ENCODE peak calls at places on chromosomes 2 and 18, in six cellular contexts. L, I, A, F, E and N are unnamed samples.

GRCh38 chr2:98759338-98759737 is 28.4 kb upstream of the MGAT4A start:
- DNase-seq in L (no peak), I (no peak), A (no peak), F (no peak), E (no peak), N (no peak)

GRCh38 chr2:197851451-197851850 is 47.1 kb downstream of the PLCL1 start:
- DNase-seq in L (no peak), I (no peak), A (no peak), F (no peak), E (no peak), N (no peak)

GRCh38 chr2:12428324-12428723 is 288.4 kb upstream of the TRIB2 start:
- DNase-seq in L (no peak), I (no peak), A (no peak), F (no peak), E (no peak), N (no peak)

GRCh38 chr2:164664070-164664469 is 42.8 kb upstream of the GRB14 start:
- DNase-seq in L (no peak), I (no peak), A (no peak), F (no peak), E (no peak), N (no peak)

GRCh38 chr2:211599146-211599545 is 939.5 kb downstream of the ERBB4 start:
- DNase-seq in L (no peak), I (no peak), A (no peak), F (no peak), E (no peak), N (no peak)

GRCh38 chr18:28767201-28767600 is 590.3 kb upstream of the CDH2 start:
- DNase-seq in L (no peak), I (no peak), A (no peak), F (no peak), E (no peak), N (no peak)

GRCh38 chr2:28428486-28428885 is 35.8 kb downstream of the FOSL2 start:
- DNase-seq in L (no peak), I (no peak), A (no peak), F (no peak), E (no peak), N (no peak)

GRCh38 chr2:71150082-71150816 is 19.8 kb downstream of the MPHOSPH10 start:
- DNase-seq in L (no peak), I (no peak), A (no peak), F (no peak), E (no peak), N (no peak)

GRCh38 chr2:95799490-95799889 is 192.1 kb downstream of the ANKRD36C start:
- DNase-seq in L (no peak), I (no peak), A (no peak), F (no peak), E (no peak), N (no peak)

GRCh38 chr2:202115385-202116060 is 42.5 kb downstream of the KIAA2012 start:
- DNase-seq in L (no peak), I (no peak), A (no peak), F (no peak), E (no peak), N (no peak)

GRCh38 chr2:24720310-24720709 is 72.9 kb downstream of the PTRHD1 start:
- DNase-seq in L (no peak), I (no peak), A (no peak), F (no peak), E (no peak), N (no peak)

GRCh38 chr18:23377669-23378469 is 75.2 kb upstream of the RIOK3 start:
- DNase-seq in L (no peak), I (no peak), A (no peak), F (no peak), E (no peak), N (no peak)

GRCh38 chr18:36307513-36307912 is 10.0 kb downstream of the FHOD3 start:
- DNase-seq in L (no peak), I (no peak), A (no peak), F (no peak), E (no peak), N (no peak)

GRCh38 chr2:42906115-42906556 is 113.8 kb upstream of the HAAO start:
- DNase-seq in L (no peak), I (no peak), A (no peak), F (no peak), E (no peak), N (no peak)

GRCh38 chr18:3388980-3389379 is 61.0 kb upstream of the TGIF1 start:
- DNase-seq in L (no peak), I (no peak), A (no peak), F (no peak), E (no peak), N (no peak)

GRCh38 chr2:21367421-21367820 is 243.7 kb downstream of the TDRD15 start:
- DNase-seq in L (no peak), I (no peak), A (no peak), F (no peak), E (no peak), N (no peak)

GRCh38 chr2:70161069-70161534 is 29.7 kb downstream of the C2orf42 start:
- DNase-seq in L (no peak), I (no peak), A (no peak), F (no peak), E (no peak), N (no peak)

GRCh38 chr18:33020877-33021276 is 248.1 kb upstream of the KLHL14 start:
- DNase-seq in L (no peak), I (no peak), A (no peak), F (no peak), E (no peak), N (no peak)

GRCh38 chr2:236105955-236106607 is 62.1 kb downstream of the GBX2 start:
- DNase-seq in L (no peak), I (no peak), A (no peak), F (no peak), E (no peak), N (no peak)

GRCh38 chr2:86274265-86274917 is 63.0 kb downstream of the REEP1 start:
- DNase-seq in L (no peak), I (no peak), A (no peak), F (no peak), E (no peak), N (no peak)

GRCh38 chr2:36277146-36277808 is 78.3 kb upstream of the CRIM1 start:
- DNase-seq in L (no peak), I (no peak), A (no peak), F (no peak), E (no peak), N (no peak)

GRCh38 chr2:47653909-47654789 is 128.8 kb upstream of the MSH6 start:
- DNase-seq in L (no peak), I (no peak), A (no peak), F (peak), E (no peak), N (no peak)

GRCh38 chr2:186543561-186544131 is 46.2 kb upstream of the ITGAV start:
- DNase-seq in L (no peak), I (no peak), A (no peak), F (no peak), E (no peak), N (no peak)

GRCh38 chr18:31386683-31387082 is 10.1 kb downstream of the DSG4 start:
- DNase-seq in L (no peak), I (no peak), A (no peak), F (no peak), E (no peak), N (no peak)

GRCh38 chr2:1572638-1573037 is 159.4 kb downstream of the TPO start:
- DNase-seq in L (no peak), I (no peak), A (no peak), F (no peak), E (no peak), N (no peak)

GRCh38 chr2:200225943-200226342 is 80.5 kb upstream of the SPATS2L start:
- DNase-seq in L (no peak), I (no peak), A (no peak), F (no peak), E (no peak), N (no peak)

GRCh38 chr2:236571161-236571560 is 1.5 kb downstream of the ACKR3 start:
- DNase-seq in L (no peak), I (no peak), A (no peak), F (no peak), E (no peak), N (no peak)

GRCh38 chr2:73333564-73333963 is 40.2 kb upstream of the EGR4 start:
- DNase-seq in L (no peak), I (no peak), A (no peak), F (no peak), E (no peak), N (no peak)

GRCh38 chr18:3577456-3577855 is 127.5 kb downstream of the TGIF1 start:
- DNase-seq in L (no peak), I (no peak), A (no peak), F (no peak), E (no peak), N (no peak)

GRCh38 chr2:232385660-232386489 is 7.3 kb downstream of the ALPP start:
- DNase-seq in L (no peak), I (no peak), A (no peak), F (no peak), E (no peak), N (no peak)

GRCh38 chr2:135963841-135964240 is 21.6 kb downstream of the DARS1 start:
- DNase-seq in L (no peak), I (no peak), A (no peak), F (no peak), E (no peak), N (no peak)

GRCh38 chr2:158407031-158407430 is 49.5 kb downstream of the CCDC148 start:
- DNase-seq in L (no peak), I (no peak), A (no peak), F (no peak), E (no peak), N (peak)

GRCh38 chr2:26605195-26605968 is 35.8 kb downstream of the CIB4 start:
- DNase-seq in L (no peak), I (no peak), A (no peak), F (peak), E (no peak), N (no peak)

GRCh38 chr2:207625014-207625755 is at the start of gene METTL21A:
- DNase-seq in L (peak), I (peak), A (peak), F (peak), E (peak), N (no peak)

GRCh38 chr2:226431301-226431955 is 368.2 kb downstream of the IRS1 start:
- DNase-seq in L (no peak), I (no peak), A (no peak), F (no peak), E (no peak), N (no peak)

GRCh38 chr2:141611981-141612380 is 518.8 kb downstream of the LRP1B start:
- DNase-seq in L (no peak), I (no peak), A (no peak), F (no peak), E (no peak), N (no peak)

GRCh38 chr2:142020368-142020767 is 110.4 kb downstream of the LRP1B start:
- DNase-seq in L (no peak), I (no peak), A (no peak), F (no peak), E (no peak), N (no peak)

GRCh38 chr2:66443977-66444855 is 9.3 kb downstream of the MEIS1 start:
- DNase-seq in L (no peak), I (no peak), A (no peak), F (peak), E (no peak), N (no peak)

GRCh38 chr2:159944874-159945273 is 117.5 kb downstream of the PLA2R1 start:
- DNase-seq in L (no peak), I (no peak), A (no peak), F (no peak), E (no peak), N (no peak)